ENCODE peak calls at places on chromosomes 12 and 14, in nine cellular contexts. N, H, F, W, J, Y, P, A and U are unnamed samples.

GRCh38 chr12:107329569-107330324 is 236.4 kb upstream of the CRY1 start:
- DNase-seq in N (no peak), H (peak), F (no peak), W (no peak), J (peak), Y (peak), P (no peak), A (peak), U (no peak)

GRCh38 chr14:59325906-59326305 is 137.4 kb downstream of the DAAM1 start:
- DNase-seq in N (no peak), H (no peak), F (no peak), W (no peak), J (no peak), Y (peak), P (no peak), A (peak), U (no peak)

GRCh38 chr14:71607056-71607455 is 325.2 kb upstream of the RGS6 start:
- DNase-seq in N (no peak), H (no peak), F (no peak), W (no peak), J (no peak), Y (no peak), P (no peak), A (no peak), U (no peak)

GRCh38 chr12:24728366-24728765 is 220.5 kb downstream of the BCAT1 start:
- DNase-seq in N (no peak), H (peak), F (peak), W (no peak), J (peak), Y (peak), P (no peak), A (peak), U (no peak)

GRCh38 chr14:53509227-53509822 is 356.2 kb upstream of the DDHD1 start:
- DNase-seq in N (no peak), H (no peak), F (no peak), W (peak), J (peak), Y (peak), P (peak), A (peak), U (no peak)

GRCh38 chr12:132451172-132451835 is 38.6 kb upstream of the FBRSL1 start:
- DNase-seq in N (no peak), H (no peak), F (no peak), W (no peak), J (no peak), Y (no peak), P (no peak), A (no peak), U (peak)

GRCh38 chr14:68685419-68686211 is 107.3 kb downstream of the ZFP36L1 start:
- DNase-seq in N (no peak), H (peak), F (peak), W (no peak), J (peak), Y (peak), P (no peak), A (peak), U (no peak)

GRCh38 chr12:77689510-77690086 is 141.1 kb upstream of the NAV3 start:
- DNase-seq in N (no peak), H (no peak), F (no peak), W (no peak), J (no peak), Y (no peak), P (no peak), A (no peak), U (no peak)

GRCh38 chr12:131828671-131829350 is 618 bp downstream of the MMP17 start:
- DNase-seq in N (no peak), H (no peak), F (no peak), W (no peak), J (peak), Y (no peak), P (no peak), A (no peak), U (no peak)

GRCh38 chr14:24179961-24180726 is 8.3 kb downstream of the REC8 start:
- DNase-seq in N (no peak), H (peak), F (no peak), W (peak), J (peak), Y (peak), P (no peak), A (peak), U (peak)

GRCh38 chr12:26658991-26659390 is 174.0 kb downstream of the ITPR2 start:
- DNase-seq in N (no peak), H (peak), F (no peak), W (no peak), J (no peak), Y (peak), P (no peak), A (no peak), U (no peak)

GRCh38 chr14:91149462-91149861 is 35.6 kb downstream of the DGLUCY start:
- DNase-seq in N (peak), H (peak), F (no peak), W (peak), J (peak), Y (peak), P (peak), A (peak), U (no peak)

GRCh38 chr12:53052419-53053222 is 2.8 kb downstream of the TNS2 start:
- DNase-seq in N (peak), H (peak), F (no peak), W (no peak), J (peak), Y (peak), P (peak), A (peak), U (peak)

GRCh38 chr14:85529803-85530574 is at the start of gene FLRT2:
- DNase-seq in N (peak), H (peak), F (no peak), W (no peak), J (peak), Y (peak), P (peak), A (peak), U (peak)

GRCh38 chr12:120367924-120368788 is 808 bp downstream of the MSI1 start:
- DNase-seq in N (no peak), H (no peak), F (no peak), W (no peak), J (peak), Y (no peak), P (peak), A (no peak), U (no peak)

GRCh38 chr14:104085032-104085888 is at the start of gene ASPG:
- DNase-seq in N (no peak), H (no peak), F (peak), W (no peak), J (no peak), Y (no peak), P (peak), A (no peak), U (peak)

GRCh38 chr14:104086210-104086660 is 735 bp downstream of the ASPG start:
- DNase-seq in N (no peak), H (no peak), F (no peak), W (no peak), J (no peak), Y (no peak), P (peak), A (no peak), U (peak)

GRCh38 chr14:104086661-104087461 is 1.4 kb downstream of the ASPG start:
- DNase-seq in N (no peak), H (no peak), F (no peak), W (no peak), J (no peak), Y (no peak), P (no peak), A (no peak), U (peak)

GRCh38 chr14:104084251-104085002 is 1.1 kb upstream of the ASPG start:
- DNase-seq in N (no peak), H (peak), F (no peak), W (no peak), J (no peak), Y (no peak), P (no peak), A (no peak), U (no peak)

GRCh38 chr14:104085889-104086201 is 345 bp downstream of the ASPG start:
- DNase-seq in N (no peak), H (no peak), F (no peak), W (no peak), J (no peak), Y (no peak), P (peak), A (no peak), U (peak)
- H3K4me3 ChIP-seq in N (no peak), H (no peak), F (no peak), W (no peak), J (no peak), Y (no peak), P (peak), A (no peak), U (peak)

GRCh38 chr12:93370947-93371346 is 6.8 kb upstream of the NUDT4 start:
- DNase-seq in N (no peak), H (no peak), F (no peak), W (no peak), J (no peak), Y (no peak), P (no peak), A (no peak), U (no peak)

GRCh38 chr12:93377252-93377542 is 528 bp upstream of the NUDT4 start:
- DNase-seq in N (no peak), H (no peak), F (no peak), W (no peak), J (no peak), Y (no peak), P (no peak), A (no peak), U (no peak)

GRCh38 chr12:93375906-93376305 is 1.8 kb upstream of the NUDT4 start:
- DNase-seq in N (no peak), H (no peak), F (no peak), W (no peak), J (no peak), Y (no peak), P (no peak), A (no peak), U (no peak)

GRCh38 chr12:93376436-93377251 is 1.1 kb upstream of the NUDT4 start:
- DNase-seq in N (no peak), H (peak), F (no peak), W (no peak), J (peak), Y (peak), P (no peak), A (peak), U (peak)

DNA sequence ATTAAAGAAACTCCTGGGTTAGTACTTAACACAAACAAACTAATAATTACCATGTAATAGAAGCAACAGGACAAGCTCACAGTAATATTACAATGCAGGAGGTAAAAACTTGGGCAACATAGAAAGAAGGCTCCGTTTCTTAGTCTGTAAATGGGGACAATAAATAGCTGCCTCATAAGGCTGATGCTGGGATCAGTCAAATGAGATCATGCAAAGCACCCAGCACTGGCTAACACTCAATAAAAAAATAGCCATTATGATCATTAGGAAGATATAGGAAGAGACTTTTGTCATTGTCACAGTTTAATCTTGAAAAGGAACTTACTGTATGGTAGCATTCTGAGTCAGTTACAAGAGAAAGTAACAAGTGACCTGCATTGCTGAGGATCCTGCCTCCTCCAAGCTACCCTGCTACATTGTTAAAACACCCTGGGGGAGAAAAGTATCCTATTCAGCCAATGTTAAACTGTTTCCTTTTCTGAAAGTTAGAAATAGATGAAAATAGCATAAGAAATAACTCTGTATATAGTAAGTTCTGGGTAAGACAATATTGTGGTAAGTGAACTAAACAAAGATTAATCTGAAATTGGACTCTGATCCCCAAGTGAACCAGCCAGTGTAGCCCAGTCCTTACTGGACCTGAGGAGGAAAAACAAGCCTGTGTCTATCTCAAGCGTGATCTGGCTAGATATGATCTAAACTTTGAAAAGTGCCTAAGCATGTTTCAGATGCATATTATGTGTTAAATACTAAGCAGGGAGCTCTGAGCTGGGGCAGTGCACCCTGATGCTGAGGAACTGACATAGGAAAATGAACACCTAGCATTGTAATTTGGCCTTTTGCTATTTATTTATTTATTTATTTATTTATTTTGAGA is 3.6 kb upstream of the NUDT4 start:
- DNase-seq in N (no peak), H (no peak), F (no peak), W (no peak), J (no peak), Y (no peak), P (no peak), A (no peak), U (no peak)
- H3K4me3 ChIP-seq in N (no peak), H (no peak), F (no peak), W (no peak), J (no peak), Y (no peak), P (peak), A (no peak), U (no peak)

GRCh38 chr12:43917896-43918295 is 82.0 kb downstream of the TMEM117 start:
- DNase-seq in N (no peak), H (no peak), F (no peak), W (no peak), J (no peak), Y (no peak), P (no peak), A (no peak), U (no peak)

DNA sequence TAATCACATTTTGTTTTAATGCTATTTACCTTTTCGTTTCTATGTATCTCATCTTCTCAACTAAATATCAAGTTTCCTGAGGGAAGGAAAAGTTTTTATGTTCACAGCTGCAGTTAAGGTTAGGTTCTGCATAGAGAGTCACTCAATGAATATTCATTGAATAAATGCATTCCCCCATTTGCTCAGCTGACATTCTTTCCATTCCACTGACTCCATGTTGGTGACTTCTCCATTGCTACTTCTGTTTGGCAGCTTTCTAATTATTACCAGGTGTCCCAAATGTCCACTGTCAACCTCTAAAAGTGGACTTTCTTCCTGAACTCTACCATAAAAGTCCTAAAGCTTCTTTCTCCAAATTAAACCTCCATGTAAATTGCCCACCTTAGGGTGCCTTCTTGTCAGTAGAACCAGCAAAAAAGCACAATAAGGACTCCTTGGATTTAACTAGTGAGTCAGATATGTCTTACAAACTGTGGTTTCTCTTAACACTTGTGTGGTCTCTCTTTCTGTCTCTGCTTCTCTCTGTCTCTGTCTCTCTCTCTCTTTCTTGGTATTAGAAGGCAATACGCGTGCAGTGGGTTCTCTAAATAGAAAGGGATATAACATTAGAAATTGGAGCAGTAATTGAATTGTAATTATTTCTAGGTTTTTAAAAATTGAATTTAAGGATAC is 85.9 kb downstream of the TMEM117 start:
- DNase-seq in N (no peak), H (peak), F (no peak), W (peak), J (no peak), Y (peak), P (no peak), A (peak), U (no peak)
- H3K4me3 ChIP-seq in N (no peak), H (no peak), F (no peak), W (no peak), J (no peak), Y (no peak), P (no peak), A (no peak), U (no peak)

GRCh38 chr14:50790568-50790967 is 40.4 kb downstream of the NIN start:
- DNase-seq in N (no peak), H (no peak), F (peak), W (no peak), J (no peak), Y (peak), P (no peak), A (no peak), U (no peak)
- H3K4me3 ChIP-seq in N (no peak), H (no peak), F (peak), W (no peak), J (no peak), Y (no peak), P (peak), A (no peak), U (no peak)

GRCh38 chr12:48972213-48973021 is 882 bp upstream of the WNT10B start:
- DNase-seq in N (peak), H (no peak), F (no peak), W (no peak), J (peak), Y (peak), P (no peak), A (no peak), U (no peak)
- H3K4me3 ChIP-seq in N (no peak), H (no peak), F (no peak), W (no peak), J (no peak), Y (no peak), P (no peak), A (no peak), U (no peak)

GRCh38 chr12:100127766-100128508 is 14.7 kb downstream of the BLTP3B start:
- DNase-seq in N (no peak), H (peak), F (peak), W (no peak), J (peak), Y (peak), P (no peak), A (peak), U (no peak)
- H3K4me3 ChIP-seq in N (no peak), H (no peak), F (no peak), W (no peak), J (peak), Y (no peak), P (no peak), A (no peak), U (no peak)

DNA sequence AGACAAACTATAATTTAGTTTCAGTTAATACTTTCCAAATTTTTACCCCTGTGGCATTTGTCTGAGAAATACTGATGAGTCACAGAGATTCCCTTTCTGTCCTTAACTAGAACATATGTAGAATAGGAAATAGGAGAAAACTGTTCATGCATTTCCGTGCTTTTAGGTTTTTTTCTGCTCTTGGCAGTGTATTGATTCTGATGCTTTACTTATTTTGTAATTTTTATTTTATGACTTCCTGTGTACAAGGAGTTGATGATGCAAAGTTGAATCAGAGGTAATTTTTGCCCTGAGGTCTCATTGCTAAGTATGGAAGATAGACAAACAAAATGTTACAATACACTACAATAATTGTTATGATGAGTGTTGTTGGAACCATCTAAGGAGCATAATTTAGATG is 23.1 kb downstream of the MNAT1 start:
- DNase-seq in N (no peak), H (peak), F (no peak), W (peak), J (peak), Y (peak), P (no peak), A (peak), U (no peak)
- H3K4me3 ChIP-seq in N (no peak), H (no peak), F (no peak), W (no peak), J (peak), Y (no peak), P (no peak), A (no peak), U (no peak)

GRCh38 chr12:1630827-1631591 is 2.0 kb downstream of the WNT5B start:
- DNase-seq in N (no peak), H (peak), F (no peak), W (no peak), J (no peak), Y (peak), P (no peak), A (peak), U (no peak)
- H3K4me3 ChIP-seq in N (no peak), H (peak), F (no peak), W (no peak), J (no peak), Y (no peak), P (peak), A (no peak), U (no peak)

GRCh38 chr12:21774358-21775129 is at the start of gene KCNJ8:
- DNase-seq in N (no peak), H (peak), F (no peak), W (no peak), J (no peak), Y (peak), P (peak), A (peak), U (peak)
- H3K4me3 ChIP-seq in N (no peak), H (peak), F (no peak), W (peak), J (no peak), Y (peak), P (peak), A (peak), U (peak)